ENCODE peak calls at places on chromosome 2, in six cellular contexts. One of them, this sample, is unnamed. For H3K9me3 and H3K36me3, the result is how much of the 10 kb centered on the place peaks cover.

GRCh38 chr2:226561962-226562361 is 237.7 kb downstream of the IRS1 start:
- DNase-seq in breast epithelium: no peak
- DNase-seq in heart right ventricle: no peak
- DNase-seq in PC-3: peak
- DNase-seq in Peyer's patch: no peak
- DNase-seq in effector memory CD4-positive, alpha-beta T cell: no peak
- DNase-seq in this sample: no peak

GRCh38 chr2:64692401-64692800 is 38.7 kb upstream of the SERTAD2 start:
- DNase-seq in breast epithelium: no peak
- DNase-seq in heart right ventricle: no peak
- DNase-seq in PC-3: peak
- DNase-seq in Peyer's patch: no peak
- DNase-seq in effector memory CD4-positive, alpha-beta T cell: no peak
- DNase-seq in this sample: no peak

GRCh38 chr2:191048073-191048472 is 34.1 kb upstream of the STAT1 start:
- DNase-seq in breast epithelium: no peak
- DNase-seq in heart right ventricle: no peak
- DNase-seq in PC-3: peak
- DNase-seq in Peyer's patch: no peak
- DNase-seq in effector memory CD4-positive, alpha-beta T cell: no peak
- DNase-seq in this sample: no peak

GRCh38 chr2:226131299-226131784 is 668.3 kb downstream of the IRS1 start:
- DNase-seq in breast epithelium: no peak
- DNase-seq in heart right ventricle: peak
- DNase-seq in PC-3: no peak
- DNase-seq in Peyer's patch: no peak
- DNase-seq in effector memory CD4-positive, alpha-beta T cell: no peak
- DNase-seq in this sample: no peak

GRCh38 chr2:237733677-237734300 is 64.8 kb upstream of the RBM44 start:
- DNase-seq in breast epithelium: peak
- DNase-seq in heart right ventricle: peak
- DNase-seq in PC-3: peak
- DNase-seq in Peyer's patch: peak
- DNase-seq in effector memory CD4-positive, alpha-beta T cell: no peak
- DNase-seq in this sample: no peak

GRCh38 chr2:180787330-180787729 is 193.1 kb upstream of the UBE2E3 start:
- DNase-seq in breast epithelium: no peak
- DNase-seq in heart right ventricle: no peak
- DNase-seq in PC-3: peak
- DNase-seq in Peyer's patch: no peak
- DNase-seq in effector memory CD4-positive, alpha-beta T cell: no peak
- DNase-seq in this sample: no peak

GRCh38 chr2:135657806-135658582 is 83.7 kb upstream of the UBXN4 start:
- DNase-seq in breast epithelium: no peak
- DNase-seq in heart right ventricle: no peak
- DNase-seq in PC-3: no peak
- DNase-seq in Peyer's patch: peak
- DNase-seq in effector memory CD4-positive, alpha-beta T cell: peak
- DNase-seq in this sample: no peak

GRCh38 chr2:104406273-104406726 is 447.6 kb upstream of the POU3F3 start:
- DNase-seq in breast epithelium: no peak
- DNase-seq in heart right ventricle: no peak
- DNase-seq in PC-3: no peak
- DNase-seq in Peyer's patch: no peak
- DNase-seq in effector memory CD4-positive, alpha-beta T cell: no peak
- DNase-seq in this sample: no peak

GRCh38 chr2:104853926-104854506 is at the start of gene POU3F3:
- DNase-seq in breast epithelium: no peak
- DNase-seq in heart right ventricle: peak
- DNase-seq in PC-3: no peak
- DNase-seq in Peyer's patch: peak
- DNase-seq in effector memory CD4-positive, alpha-beta T cell: no peak
- DNase-seq in this sample: no peak

GRCh38 chr2:162821176-162821575 is 17.4 kb downstream of the KCNH7 start:
- DNase-seq in breast epithelium: no peak
- DNase-seq in heart right ventricle: no peak
- DNase-seq in PC-3: peak
- DNase-seq in Peyer's patch: no peak
- DNase-seq in effector memory CD4-positive, alpha-beta T cell: no peak
- DNase-seq in this sample: no peak

GRCh38 chr2:104790100-104790811 is 63.7 kb upstream of the POU3F3 start:
- DNase-seq in breast epithelium: no peak
- DNase-seq in heart right ventricle: no peak
- DNase-seq in PC-3: no peak
- DNase-seq in Peyer's patch: no peak
- DNase-seq in effector memory CD4-positive, alpha-beta T cell: no peak
- DNase-seq in this sample: no peak

GRCh38 chr2:111119847-111120252 is 864 bp upstream of the BCL2L11 start:
- DNase-seq in breast epithelium: no peak
- DNase-seq in heart right ventricle: no peak
- DNase-seq in PC-3: no peak
- DNase-seq in Peyer's patch: peak
- DNase-seq in effector memory CD4-positive, alpha-beta T cell: no peak
- DNase-seq in this sample: no peak

GRCh38 chr2:39741871-39742270 is 37.2 kb downstream of the THUMPD2 start:
- DNase-seq in breast epithelium: no peak
- DNase-seq in heart right ventricle: no peak
- DNase-seq in PC-3: no peak
- DNase-seq in Peyer's patch: no peak
- DNase-seq in effector memory CD4-positive, alpha-beta T cell: no peak
- DNase-seq in this sample: no peak

GRCh38 chr2:105926960-105927678 is 182.4 kb downstream of the NCK2 start:
- DNase-seq in breast epithelium: no peak
- DNase-seq in heart right ventricle: peak
- DNase-seq in PC-3: peak
- DNase-seq in Peyer's patch: peak
- DNase-seq in effector memory CD4-positive, alpha-beta T cell: peak
- DNase-seq in this sample: no peak

GRCh38 chr2:237510502-237511217 is 23.6 kb downstream of the MLPH start:
- DNase-seq in breast epithelium: no peak
- DNase-seq in heart right ventricle: no peak
- DNase-seq in PC-3: no peak
- DNase-seq in Peyer's patch: no peak
- DNase-seq in effector memory CD4-positive, alpha-beta T cell: no peak
- DNase-seq in this sample: no peak

GRCh38 chr2:227106845-227107759 is 56.9 kb downstream of the COL4A4 start:
- DNase-seq in breast epithelium: no peak
- DNase-seq in heart right ventricle: no peak
- DNase-seq in PC-3: peak
- DNase-seq in Peyer's patch: peak
- DNase-seq in effector memory CD4-positive, alpha-beta T cell: no peak
- DNase-seq in this sample: no peak

GRCh38 chr2:30989746-30990145 is 148.5 kb downstream of the GALNT14 start:
- DNase-seq in breast epithelium: no peak
- DNase-seq in heart right ventricle: no peak
- DNase-seq in PC-3: no peak
- DNase-seq in Peyer's patch: no peak
- DNase-seq in effector memory CD4-positive, alpha-beta T cell: no peak
- DNase-seq in this sample: no peak

GRCh38 chr2:236753611-236754010 is 184.0 kb downstream of the ACKR3 start:
- DNase-seq in breast epithelium: no peak
- DNase-seq in heart right ventricle: no peak
- DNase-seq in PC-3: peak
- DNase-seq in Peyer's patch: no peak
- DNase-seq in effector memory CD4-positive, alpha-beta T cell: no peak
- DNase-seq in this sample: no peak

GRCh38 chr2:119819846-119820245 is 60.1 kb downstream of the PTPN4 start:
- DNase-seq in breast epithelium: no peak
- DNase-seq in heart right ventricle: no peak
- DNase-seq in PC-3: no peak
- DNase-seq in Peyer's patch: no peak
- DNase-seq in effector memory CD4-positive, alpha-beta T cell: no peak
- DNase-seq in this sample: no peak

GRCh38 chr2:119821266-119821665 is 61.5 kb downstream of the PTPN4 start:
- DNase-seq in breast epithelium: no peak
- DNase-seq in heart right ventricle: no peak
- DNase-seq in PC-3: no peak
- DNase-seq in Peyer's patch: no peak
- DNase-seq in effector memory CD4-positive, alpha-beta T cell: no peak
- DNase-seq in this sample: no peak

GRCh38 chr2:119818792-119819191 is 59.1 kb downstream of the PTPN4 start:
- DNase-seq in breast epithelium: no peak
- DNase-seq in heart right ventricle: no peak
- DNase-seq in PC-3: no peak
- DNase-seq in Peyer's patch: no peak
- DNase-seq in effector memory CD4-positive, alpha-beta T cell: no peak
- DNase-seq in this sample: no peak

GRCh38 chr2:119823734-119824334 is 64.1 kb downstream of the PTPN4 start:
- DNase-seq in breast epithelium: no peak
- DNase-seq in heart right ventricle: no peak
- DNase-seq in PC-3: peak
- DNase-seq in Peyer's patch: peak
- DNase-seq in effector memory CD4-positive, alpha-beta T cell: no peak
- DNase-seq in this sample: no peak

GRCh38 chr2:119820275-119820674 is 60.6 kb downstream of the PTPN4 start:
- DNase-seq in breast epithelium: no peak
- DNase-seq in heart right ventricle: peak
- DNase-seq in PC-3: peak
- DNase-seq in Peyer's patch: no peak
- DNase-seq in effector memory CD4-positive, alpha-beta T cell: no peak
- DNase-seq in this sample: no peak
- H3K9me3 ChIP-seq in breast epithelium: under half
- H3K9me3 ChIP-seq in heart right ventricle: under half
- H3K9me3 ChIP-seq in PC-3: under half
- H3K9me3 ChIP-seq in Peyer's patch: under half
- H3K9me3 ChIP-seq in effector memory CD4-positive, alpha-beta T cell: under half
- H3K9me3 ChIP-seq in this sample: under half

DNA sequence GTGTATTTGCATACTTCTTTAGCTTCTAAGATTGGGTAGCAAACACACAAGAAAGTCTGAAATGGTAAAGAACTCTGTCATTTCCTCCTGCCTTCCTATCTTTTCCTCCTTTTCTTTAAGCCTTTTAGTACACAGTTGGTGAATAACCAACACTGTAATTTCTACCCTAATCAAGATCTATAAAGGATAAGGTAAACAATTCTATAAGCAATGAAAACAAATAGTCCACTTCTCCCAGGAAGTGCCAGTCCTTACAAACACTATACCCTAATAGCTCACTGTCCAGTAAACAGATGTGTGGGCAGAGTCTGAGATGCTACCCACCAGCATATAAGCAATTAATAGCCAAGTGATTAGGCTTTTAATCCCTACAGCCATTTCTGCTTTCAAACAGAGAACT is 81.0 kb upstream of the TFCP2L1 start:
- DNase-seq in breast epithelium: no peak
- DNase-seq in heart right ventricle: no peak
- DNase-seq in PC-3: no peak
- DNase-seq in Peyer's patch: no peak
- DNase-seq in effector memory CD4-positive, alpha-beta T cell: no peak
- DNase-seq in this sample: no peak
- H3K36me3 ChIP-seq in breast epithelium: under half
- H3K36me3 ChIP-seq in heart right ventricle: under half
- H3K36me3 ChIP-seq in PC-3: under half
- H3K36me3 ChIP-seq in Peyer's patch: under half
- H3K36me3 ChIP-seq in effector memory CD4-positive, alpha-beta T cell: under half
- H3K36me3 ChIP-seq in this sample: half or more

GRCh38 chr2:230939691-230940475 is 14.8 kb upstream of the GPR55 start:
- DNase-seq in breast epithelium: no peak
- DNase-seq in heart right ventricle: no peak
- DNase-seq in PC-3: no peak
- DNase-seq in Peyer's patch: no peak
- DNase-seq in effector memory CD4-positive, alpha-beta T cell: no peak
- DNase-seq in this sample: peak
- H3K9me3 ChIP-seq in breast epithelium: under half
- H3K9me3 ChIP-seq in heart right ventricle: under half
- H3K9me3 ChIP-seq in PC-3: under half
- H3K9me3 ChIP-seq in Peyer's patch: under half
- H3K9me3 ChIP-seq in effector memory CD4-positive, alpha-beta T cell: under half
- H3K9me3 ChIP-seq in this sample: under half

GRCh38 chr2:11784747-11785610 is 38.5 kb downstream of the LPIN1 start:
- DNase-seq in breast epithelium: no peak
- DNase-seq in heart right ventricle: peak
- DNase-seq in PC-3: peak
- DNase-seq in Peyer's patch: peak
- DNase-seq in effector memory CD4-positive, alpha-beta T cell: peak
- DNase-seq in this sample: no peak

GRCh38 chr2:11787991-11788390 is 41.6 kb downstream of the LPIN1 start:
- DNase-seq in breast epithelium: no peak
- DNase-seq in heart right ventricle: no peak
- DNase-seq in PC-3: no peak
- DNase-seq in Peyer's patch: no peak
- DNase-seq in effector memory CD4-positive, alpha-beta T cell: no peak
- DNase-seq in this sample: no peak

GRCh38 chr2:11786191-11786590 is 39.8 kb downstream of the LPIN1 start:
- DNase-seq in breast epithelium: no peak
- DNase-seq in heart right ventricle: no peak
- DNase-seq in PC-3: no peak
- DNase-seq in Peyer's patch: no peak
- DNase-seq in effector memory CD4-positive, alpha-beta T cell: no peak
- DNase-seq in this sample: no peak

GRCh38 chr2:11785611-11785940 is 39.1 kb downstream of the LPIN1 start:
- DNase-seq in breast epithelium: no peak
- DNase-seq in heart right ventricle: no peak
- DNase-seq in PC-3: no peak
- DNase-seq in Peyer's patch: no peak
- DNase-seq in effector memory CD4-positive, alpha-beta T cell: no peak
- DNase-seq in this sample: no peak

GRCh38 chr2:11786592-11786991 is 40.2 kb downstream of the LPIN1 start:
- DNase-seq in breast epithelium: no peak
- DNase-seq in heart right ventricle: no peak
- DNase-seq in PC-3: no peak
- DNase-seq in Peyer's patch: no peak
- DNase-seq in effector memory CD4-positive, alpha-beta T cell: no peak
- DNase-seq in this sample: no peak
- H3K36me3 ChIP-seq in breast epithelium: under half
- H3K36me3 ChIP-seq in heart right ventricle: under half
- H3K36me3 ChIP-seq in PC-3: half or more
- H3K36me3 ChIP-seq in Peyer's patch: under half
- H3K36me3 ChIP-seq in effector memory CD4-positive, alpha-beta T cell: half or more
- H3K36me3 ChIP-seq in this sample: half or more

GRCh38 chr2:173327421-173327820 is 27.3 kb upstream of the CDCA7 start:
- DNase-seq in breast epithelium: no peak
- DNase-seq in heart right ventricle: no peak
- DNase-seq in PC-3: no peak
- DNase-seq in Peyer's patch: no peak
- DNase-seq in effector memory CD4-positive, alpha-beta T cell: no peak
- DNase-seq in this sample: no peak
- H3K9me3 ChIP-seq in breast epithelium: under half
- H3K9me3 ChIP-seq in heart right ventricle: under half
- H3K9me3 ChIP-seq in PC-3: under half
- H3K9me3 ChIP-seq in Peyer's patch: under half
- H3K9me3 ChIP-seq in effector memory CD4-positive, alpha-beta T cell: under half
- H3K9me3 ChIP-seq in this sample: half or more

This sample was measured in right atrium auricular region.